ENCODE peak calls at places on chromosomes 3 and 15, in six cellular contexts. R, C, F, Y, O and A are unnamed samples.

GRCh38 chr15:72086010-72086697 is 31.8 kb downstream of the MYO9A start:
- DNase-seq in O (no peak), C (no peak), R (no peak), Y (no peak), F (no peak), A (no peak)

GRCh38 chr15:100039994-100040393 is 301.8 kb downstream of the ADAMTS17 start:
- DNase-seq in R (no peak), Y (no peak), O (no peak), F (no peak), C (no peak), A (no peak)

GRCh38 chr3:124797426-124797945 is 67.2 kb downstream of the UMPS start:
- DNase-seq in C (no peak), F (no peak), O (no peak), Y (no peak), R (no peak), A (no peak)

GRCh38 chr3:5442106-5442785 is 254.7 kb downstream of the EDEM1 start:
- DNase-seq in R (no peak), C (no peak), O (no peak), F (no peak), Y (no peak), A (no peak)

GRCh38 chr15:42575188-42576039 is at the start of gene STARD9:
- DNase-seq in F (peak; percentile 90), O (peak; percentile 96), R (peak; percentile 98), C (peak; percentile 95), Y (peak; percentile 96), A (peak; percentile 97)

GRCh38 chr3:114623420-114624046 is 329.7 kb downstream of the TIGIT start:
- DNase-seq in O (no peak), C (no peak), Y (no peak), R (no peak), F (no peak), A (no peak)

GRCh38 chr15:29382862-29383261 is 113.2 kb upstream of the NSMCE3 start:
- DNase-seq in F (no peak), C (no peak), O (no peak), Y (no peak), R (no peak), A (no peak)

GRCh38 chr15:35912196-35912595 is 366.2 kb upstream of the DPH6 start:
- DNase-seq in C (no peak), F (no peak), O (no peak), Y (no peak), R (no peak), A (no peak)

GRCh38 chr3:42371776-42372175 is 38.6 kb downstream of the LYZL4 start:
- DNase-seq in R (no peak), Y (no peak), C (no peak), O (no peak), F (no peak), A (no peak)

GRCh38 chr15:44519537-44519936 is 17.4 kb upstream of the EIF3J start:
- DNase-seq in O (no peak), C (no peak), Y (no peak), R (no peak), F (no peak), A (no peak)

GRCh38 chr3:72303926-72304325 is 519.0 kb upstream of the PROK2 start:
- DNase-seq in F (no peak), O (no peak), C (no peak), Y (no peak), R (no peak), A (no peak)

GRCh38 chr15:78988361-78988911 is 43.6 kb upstream of the CTSH start:
- DNase-seq in O (no peak), R (no peak), F (no peak), C (no peak), Y (no peak), A (peak; percentile 84)

GRCh38 chr3:16362781-16363180 is 97.8 kb downstream of the OXNAD1 start:
- DNase-seq in R (no peak), O (no peak), F (no peak), C (no peak), Y (no peak), A (no peak)

GRCh38 chr3:141204343-141204742 is 27.3 kb upstream of the PXYLP1 start:
- DNase-seq in Y (no peak), R (no peak), C (no peak), F (no peak), O (no peak), A (no peak)

GRCh38 chr3:193824365-193824764 is 231.4 kb downstream of the OPA1 start:
- DNase-seq in F (no peak), C (no peak), R (no peak), O (no peak), Y (no peak), A (no peak)

GRCh38 chr15:71601038-71601869 is 209.1 kb upstream of the NR2E3 start:
- DNase-seq in O (no peak), F (no peak), R (no peak), C (no peak), Y (no peak), A (no peak)

GRCh38 chr3:196219194-196219969 is 3.0 kb downstream of the SLC51A start:
- DNase-seq in R (peak; percentile 78), C (peak; percentile 77), F (no peak), Y (peak; percentile 86), O (peak; percentile 73), A (peak; percentile 77)

GRCh38 chr15:39591896-39592315 is 11.0 kb downstream of the THBS1 start:
- DNase-seq in F (no peak), O (no peak), Y (no peak), C (no peak), R (no peak), A (no peak)

GRCh38 chr15:58340176-58340575 is 91.6 kb upstream of the LIPC start:
- DNase-seq in C (no peak), O (no peak), F (no peak), Y (no peak), R (no peak), A (no peak)

GRCh38 chr15:98169551-98169950 is 209.0 kb downstream of the ARRDC4 start:
- DNase-seq in R (no peak), Y (no peak), C (no peak), F (no peak), O (no peak), A (no peak)

GRCh38 chr15:42868683-42869082 is 51.9 kb downstream of the TTBK2 start:
- DNase-seq in O (no peak), R (no peak), F (no peak), Y (no peak), C (no peak), A (no peak)

GRCh38 chr15:76576526-76577279 is 240.1 kb downstream of the ISL2 start:
- DNase-seq in C (no peak), F (no peak), O (no peak), R (no peak), Y (no peak), A (peak; percentile 40)

GRCh38 chr3:188513662-188514328 is 359.8 kb downstream of the LPP start:
- DNase-seq in O (no peak), Y (no peak), F (no peak), R (no peak), C (no peak), A (no peak)

GRCh38 chr3:17260257-17260656 is 375.5 kb downstream of the PLCL2 start:
- DNase-seq in F (no peak), O (no peak), C (no peak), R (no peak), Y (no peak), A (no peak)